ENCODE peak calls at places on chromosomes 11 and 22, in six cellular contexts. L is stomach, Q is retinal pigment epithelial cell, N is pancreas, V is dorsolateral prefrontal cortex, U is AG10803. K is an unnamed sample.

GRCh38 chr22:46542011-46542985 is 4.9 kb upstream of the CELSR1 start:
- DNase-seq in L (peak), Q (no peak), N (peak), V (peak), U (peak), K (no peak)

GRCh38 chr11:105862736-105863367 is 159.2 kb downstream of the MSANTD4 start:
- DNase-seq in L (no peak), Q (peak), N (no peak), V (no peak), U (peak), K (no peak)

GRCh38 chr11:110311783-110312578 is 15.6 kb upstream of the RDX start:
- DNase-seq in L (no peak), Q (no peak), N (no peak), V (no peak), U (peak), K (no peak)

GRCh38 chr11:36702330-36703054 is 104.5 kb upstream of the RAG2 start:
- DNase-seq in L (no peak), Q (peak), N (no peak), V (no peak), U (peak), K (peak)

GRCh38 chr11:33835143-33835878 is 56.6 kb downstream of the LMO2 start:
- DNase-seq in L (no peak), Q (no peak), N (no peak), V (no peak), U (peak), K (peak)

GRCh38 chr11:134207538-134208239 is 16.1 kb downstream of the NCAPD3 start:
- DNase-seq in L (peak), Q (no peak), N (peak), V (no peak), U (peak), K (no peak)

GRCh38 chr11:8403310-8403709 is 139.6 kb upstream of the LMO1 start:
- DNase-seq in L (no peak), Q (no peak), N (no peak), V (no peak), U (peak), K (no peak)

GRCh38 chr22:19448076-19448607 is 631 bp upstream of the C22orf39 start:
- DNase-seq in L (peak), Q (no peak), N (no peak), V (no peak), U (peak), K (no peak)

GRCh38 chr22:49349841-49350381 is 477.8 kb downstream of the BRD1 start:
- DNase-seq in L (no peak), Q (no peak), N (peak), V (no peak), U (no peak), K (no peak)

GRCh38 chr11:34356576-34356917 is 1.3 kb downstream of the ABTB2 start:
- DNase-seq in L (no peak), Q (no peak), N (no peak), V (no peak), U (peak), K (no peak)

DNA sequence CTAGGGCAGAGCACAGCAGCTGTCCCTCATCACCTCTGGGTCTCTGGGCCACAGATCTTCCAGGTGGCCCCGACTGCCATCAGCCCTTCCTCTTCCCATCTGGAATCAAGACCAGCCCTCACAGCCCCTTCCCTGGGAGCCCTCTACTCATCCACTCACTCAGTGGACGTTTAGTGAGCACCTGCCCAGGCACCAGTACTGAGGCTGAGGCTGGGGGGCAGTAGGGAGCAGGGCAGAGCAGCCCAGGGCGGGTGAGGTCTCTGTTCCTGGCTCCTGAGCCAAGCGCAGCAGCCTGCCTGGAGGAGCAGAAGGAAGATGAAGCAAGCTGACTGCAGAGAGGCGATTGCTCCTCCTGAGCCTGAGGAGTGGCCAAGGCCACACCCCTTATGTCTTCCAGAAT is 5.5 kb downstream of the MAPK8IP2 start:
- DNase-seq in L (no peak), Q (no peak), N (no peak), V (no peak), U (no peak), K (no peak)
- TF ChIP-seq CTCF in L (no peak), Q (peak), N (no peak), V (no peak), U (no peak), K (no peak)

DNA sequence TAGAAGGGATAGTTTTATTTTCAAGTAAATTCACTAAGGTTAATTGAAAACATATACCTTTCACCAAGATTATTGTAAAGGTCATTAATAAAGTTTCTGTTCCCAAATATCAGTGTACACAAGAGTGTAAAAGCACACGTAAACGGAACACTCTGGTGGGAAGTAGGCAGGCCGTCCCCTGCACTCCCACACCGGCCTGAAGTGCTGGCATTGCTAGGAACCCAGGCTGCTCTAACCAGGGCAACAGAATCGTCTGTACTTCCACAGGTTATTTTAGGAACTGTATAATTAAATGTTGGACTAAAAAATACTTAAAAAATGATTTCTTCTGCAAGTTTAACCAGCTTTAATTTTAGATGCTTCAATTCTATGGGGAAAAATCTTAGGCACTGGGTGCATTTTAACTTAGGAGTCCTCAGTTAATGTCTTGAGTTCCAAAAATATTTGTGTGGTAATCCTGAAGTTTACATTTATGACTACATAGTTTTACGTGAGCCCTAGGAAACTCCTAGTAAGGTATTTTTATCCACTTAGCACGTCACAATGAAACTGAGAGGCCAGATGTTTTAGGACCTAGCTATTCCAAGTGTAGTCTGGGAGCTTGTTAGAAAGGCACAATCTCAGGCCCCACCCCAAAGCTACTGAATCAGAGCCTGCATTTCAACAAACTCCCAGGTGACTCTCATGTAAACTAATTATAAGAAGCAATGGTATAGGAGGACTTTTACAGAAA is 31.2 kb downstream of the KMT5B start:
- DNase-seq in L (no peak), Q (no peak), N (no peak), V (no peak), U (peak), K (no peak)
- H3K4me3 ChIP-seq in L (no peak), Q (no peak), N (no peak), V (no peak), U (no peak), K (no peak)

GRCh38 chr11:1826552-1827094 is 8.2 kb upstream of the SYT8 start:
- DNase-seq in L (peak), Q (no peak), N (peak), V (no peak), U (peak), K (no peak)
- TF ChIP-seq CTCF in L (no peak), Q (peak), N (no peak), V (no peak), U (peak), K (no peak)

DNA sequence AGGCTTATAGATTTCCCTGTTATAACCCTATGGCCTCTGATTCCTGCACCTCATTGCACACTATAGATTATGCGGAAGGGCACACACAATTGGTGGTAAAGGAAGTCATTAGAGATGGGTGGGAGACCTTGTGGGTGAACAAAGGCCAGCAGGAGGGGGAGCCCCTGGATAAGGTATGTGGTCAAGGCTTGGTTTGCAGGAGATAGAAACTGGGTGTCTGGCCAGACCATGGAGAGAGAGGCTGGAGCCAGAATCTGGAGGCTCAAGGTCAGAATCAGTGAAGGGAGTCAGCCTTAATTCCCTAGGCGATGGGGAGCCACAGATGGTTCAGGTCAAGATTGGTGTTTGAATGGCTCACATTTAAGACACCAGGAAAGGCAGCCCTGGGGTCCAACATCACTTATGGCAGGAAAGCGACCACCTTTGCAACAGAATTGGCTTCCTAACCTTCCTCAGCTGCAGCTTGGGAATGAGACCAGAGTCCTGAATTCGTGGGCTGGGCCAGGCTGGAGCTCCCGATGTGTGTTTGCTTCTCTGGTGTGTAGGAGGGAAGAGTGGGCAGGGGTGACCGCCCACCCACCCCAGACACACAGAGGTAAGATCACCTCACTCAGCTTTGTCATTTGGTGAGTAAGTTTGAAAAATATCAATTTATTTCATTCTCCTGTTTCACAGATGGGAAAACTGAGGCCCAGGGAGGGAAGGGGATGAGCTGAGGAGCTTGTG is 22.7 kb upstream of the SCUBE1 start:
- DNase-seq in L (no peak), Q (no peak), N (peak), V (no peak), U (no peak), K (no peak)
- H3K4me3 ChIP-seq in L (no peak), Q (no peak), N (no peak), V (no peak), U (no peak), K (no peak)